ENCODE peak calls at places on chromosomes 6 and 20, in five cellular contexts. One of them, this sample, is unnamed.

GRCh38 chr20:51511861-51512619 is 30.5 kb downstream of the NFATC2 start:
- DNase-seq in HCT116: no peak
- DNase-seq in neural progenitor cell: no peak
- DNase-seq in GM23248: no peak
- DNase-seq in PC-3: no peak
- DNase-seq in this sample: no peak

GRCh38 chr6:43838276-43839036 is 68.4 kb downstream of the VEGFA start:
- DNase-seq in HCT116: peak; percentile 22
- DNase-seq in neural progenitor cell: peak; percentile 69
- DNase-seq in GM23248: peak; percentile 89
- DNase-seq in PC-3: peak; percentile 45
- DNase-seq in this sample: peak; percentile 62

GRCh38 chr6:107237992-107238660 is 122.8 kb upstream of the BEND3 start:
- DNase-seq in HCT116: no peak
- DNase-seq in neural progenitor cell: no peak
- DNase-seq in GM23248: peak; percentile 30
- DNase-seq in PC-3: peak; percentile 19
- DNase-seq in this sample: no peak

GRCh38 chr6:137016366-137016765 is 28.4 kb downstream of the IL20RA start:
- DNase-seq in HCT116: no peak
- DNase-seq in neural progenitor cell: no peak
- DNase-seq in GM23248: no peak
- DNase-seq in PC-3: no peak
- DNase-seq in this sample: no peak

GRCh38 chr6:82205793-82206425 is 41.6 kb downstream of the IBTK start:
- DNase-seq in HCT116: no peak
- DNase-seq in neural progenitor cell: peak; percentile 22
- DNase-seq in GM23248: no peak
- DNase-seq in PC-3: no peak
- DNase-seq in this sample: peak; percentile 38

GRCh38 chr20:38302721-38303120 is 1.2 kb upstream of the BPI start:
- DNase-seq in HCT116: no peak
- DNase-seq in neural progenitor cell: peak; percentile 60
- DNase-seq in GM23248: no peak
- DNase-seq in PC-3: no peak
- DNase-seq in this sample: peak; percentile 83

GRCh38 chr6:98957440-98957839 is 9.7 kb upstream of the FBXL4 start:
- DNase-seq in HCT116: peak; percentile 33
- DNase-seq in neural progenitor cell: no peak
- DNase-seq in GM23248: peak; percentile 8
- DNase-seq in PC-3: peak; percentile 73
- DNase-seq in this sample: no peak

GRCh38 chr6:29509239-29509638 is 21.5 kb upstream of the MAS1L start:
- DNase-seq in HCT116: no peak
- DNase-seq in neural progenitor cell: no peak
- DNase-seq in GM23248: no peak
- DNase-seq in PC-3: no peak
- DNase-seq in this sample: no peak

GRCh38 chr20:36352843-36353553 is 46.9 kb downstream of the DLGAP4 start:
- DNase-seq in HCT116: no peak
- DNase-seq in neural progenitor cell: peak; percentile 24
- DNase-seq in GM23248: no peak
- DNase-seq in PC-3: no peak
- DNase-seq in this sample: no peak

GRCh38 chr20:53202781-53203180 is 230.6 kb downstream of the TSHZ2 start:
- DNase-seq in HCT116: no peak
- DNase-seq in neural progenitor cell: no peak
- DNase-seq in GM23248: peak; percentile 83
- DNase-seq in PC-3: peak; percentile 33
- DNase-seq in this sample: no peak

GRCh38 chr6:11343963-11344714 is 111.7 kb upstream of the NEDD9 start:
- DNase-seq in HCT116: peak; percentile 40
- DNase-seq in neural progenitor cell: no peak
- DNase-seq in GM23248: no peak
- DNase-seq in PC-3: peak; percentile 94
- DNase-seq in this sample: no peak

GRCh38 chr6:47391675-47392074 is 82.0 kb upstream of the TNFRSF21 start:
- DNase-seq in HCT116: no peak
- DNase-seq in neural progenitor cell: no peak
- DNase-seq in GM23248: no peak
- DNase-seq in PC-3: no peak
- DNase-seq in this sample: no peak

GRCh38 chr6:105036371-105036770 is 79.5 kb downstream of the LIN28B start:
- DNase-seq in HCT116: no peak
- DNase-seq in neural progenitor cell: peak; percentile 79
- DNase-seq in GM23248: no peak
- DNase-seq in PC-3: no peak
- DNase-seq in this sample: no peak

GRCh38 chr6:139364302-139364981 is 10.0 kb downstream of the CITED2 start:
- DNase-seq in HCT116: no peak
- DNase-seq in neural progenitor cell: peak; percentile 63
- DNase-seq in GM23248: peak; percentile 63
- DNase-seq in PC-3: peak; percentile 64
- DNase-seq in this sample: peak; percentile 45

GRCh38 chr6:33082702-33083101 is 6.9 kb downstream of the HLA-DPB1 start:
- DNase-seq in HCT116: peak; percentile 24
- DNase-seq in neural progenitor cell: peak; percentile 81
- DNase-seq in GM23248: peak; percentile 67
- DNase-seq in PC-3: peak; percentile 12
- DNase-seq in this sample: peak; percentile 27

GRCh38 chr6:155481215-155481614 is 25.6 kb upstream of the NOX3 start:
- DNase-seq in HCT116: no peak
- DNase-seq in neural progenitor cell: no peak
- DNase-seq in GM23248: peak; percentile 71
- DNase-seq in PC-3: no peak
- DNase-seq in this sample: no peak

GRCh38 chr20:57698191-57698866 is 11.5 kb downstream of the PMEPA1 start:
- DNase-seq in HCT116: peak; percentile 94
- DNase-seq in neural progenitor cell: no peak
- DNase-seq in GM23248: peak; percentile 98
- DNase-seq in PC-3: peak; percentile 100
- DNase-seq in this sample: peak; percentile 57

GRCh38 chr6:35401514-35401913 is 50.6 kb upstream of the FANCE start:
- DNase-seq in HCT116: no peak
- DNase-seq in neural progenitor cell: no peak
- DNase-seq in GM23248: no peak
- DNase-seq in PC-3: peak; percentile 94
- DNase-seq in this sample: no peak

GRCh38 chr6:124064317-124065113 is 260.9 kb downstream of the NKAIN2 start:
- DNase-seq in HCT116: no peak
- DNase-seq in neural progenitor cell: no peak
- DNase-seq in GM23248: no peak
- DNase-seq in PC-3: no peak
- DNase-seq in this sample: no peak

GRCh38 chr6:87093651-87094050 is 1.3 kb downstream of the CGA start:
- DNase-seq in HCT116: no peak
- DNase-seq in neural progenitor cell: no peak
- DNase-seq in GM23248: peak; percentile 52
- DNase-seq in PC-3: no peak
- DNase-seq in this sample: no peak

GRCh38 chr6:66662196-66662595 is 955.2 kb upstream of the EYS start:
- DNase-seq in HCT116: no peak
- DNase-seq in neural progenitor cell: peak; percentile 17
- DNase-seq in GM23248: peak; percentile 2
- DNase-seq in PC-3: peak; percentile 52
- DNase-seq in this sample: peak; percentile 33

GRCh38 chr6:35751594-35751993 is 14.8 kb downstream of the ARMC12 start:
- DNase-seq in HCT116: no peak
- DNase-seq in neural progenitor cell: no peak
- DNase-seq in GM23248: no peak
- DNase-seq in PC-3: no peak
- DNase-seq in this sample: no peak

GRCh38 chr6:110484321-110484720 is 7.9 kb upstream of the SLC22A16 start:
- DNase-seq in HCT116: no peak
- DNase-seq in neural progenitor cell: no peak
- DNase-seq in GM23248: no peak
- DNase-seq in PC-3: peak; percentile 84
- DNase-seq in this sample: no peak

GRCh38 chr6:105838156-105838555 is 248.0 kb upstream of the PRDM1 start:
- DNase-seq in HCT116: no peak
- DNase-seq in neural progenitor cell: no peak
- DNase-seq in GM23248: peak; percentile 38
- DNase-seq in PC-3: no peak
- DNase-seq in this sample: no peak

GRCh38 chr6:135094403-135094821 is 39.8 kb upstream of the HBS1L start:
- DNase-seq in HCT116: no peak
- DNase-seq in neural progenitor cell: no peak
- DNase-seq in GM23248: peak; percentile 22
- DNase-seq in PC-3: peak; percentile 53
- DNase-seq in this sample: no peak
- TF ChIP-seq EZH2phosphoT487 in HCT116: no peak
- TF ChIP-seq EZH2phosphoT487 in neural progenitor cell: no peak
- TF ChIP-seq EZH2phosphoT487 in GM23248: no peak
- TF ChIP-seq EZH2phosphoT487 in PC-3: no peak
- TF ChIP-seq EZH2phosphoT487 in this sample: no peak

DNA sequence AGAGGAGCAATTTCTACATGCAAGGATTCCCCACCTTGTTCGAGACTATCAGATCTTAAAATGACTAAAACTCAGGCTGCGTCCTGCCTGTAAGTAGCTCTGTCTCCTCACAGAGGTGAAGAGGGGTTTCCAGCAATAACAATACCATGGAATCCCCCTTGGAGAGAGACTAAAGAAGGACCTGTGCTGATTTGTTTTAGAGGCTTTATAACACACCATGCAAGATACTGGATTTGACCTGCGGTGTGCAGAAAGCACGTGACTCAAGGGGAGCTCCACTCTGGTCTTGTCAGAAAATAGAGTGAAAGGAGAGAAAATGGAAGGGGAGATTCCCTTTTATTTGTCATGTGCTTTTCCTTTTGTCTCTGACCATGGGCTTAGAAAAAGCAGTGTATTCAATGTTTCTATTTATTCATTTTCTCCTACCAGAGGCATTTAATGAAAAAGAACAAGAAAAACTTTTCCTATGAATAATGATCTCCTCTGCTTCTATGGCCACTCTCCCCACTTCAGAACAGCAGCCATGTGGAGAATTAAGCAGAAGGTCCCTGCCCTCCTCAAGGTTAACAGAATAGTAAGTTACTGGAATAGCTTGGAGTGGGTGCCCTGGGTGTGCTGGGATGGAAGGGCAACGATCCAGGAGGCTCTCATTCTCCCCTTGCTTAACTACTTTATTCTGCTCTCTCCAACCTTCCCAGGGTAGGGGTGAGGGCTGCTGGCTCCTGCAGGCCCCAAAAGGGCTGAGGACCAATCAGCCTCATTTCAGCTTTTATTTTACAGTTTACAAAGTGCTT is 19.2 kb upstream of the MRPS10 start:
- DNase-seq in HCT116: no peak
- DNase-seq in neural progenitor cell: no peak
- DNase-seq in GM23248: no peak
- DNase-seq in PC-3: no peak
- DNase-seq in this sample: no peak
- TF ChIP-seq EZH2phosphoT487 in HCT116: no peak
- TF ChIP-seq EZH2phosphoT487 in neural progenitor cell: no peak
- TF ChIP-seq EZH2phosphoT487 in GM23248: no peak
- TF ChIP-seq EZH2phosphoT487 in PC-3: no peak
- TF ChIP-seq EZH2phosphoT487 in this sample: no peak

DNA sequence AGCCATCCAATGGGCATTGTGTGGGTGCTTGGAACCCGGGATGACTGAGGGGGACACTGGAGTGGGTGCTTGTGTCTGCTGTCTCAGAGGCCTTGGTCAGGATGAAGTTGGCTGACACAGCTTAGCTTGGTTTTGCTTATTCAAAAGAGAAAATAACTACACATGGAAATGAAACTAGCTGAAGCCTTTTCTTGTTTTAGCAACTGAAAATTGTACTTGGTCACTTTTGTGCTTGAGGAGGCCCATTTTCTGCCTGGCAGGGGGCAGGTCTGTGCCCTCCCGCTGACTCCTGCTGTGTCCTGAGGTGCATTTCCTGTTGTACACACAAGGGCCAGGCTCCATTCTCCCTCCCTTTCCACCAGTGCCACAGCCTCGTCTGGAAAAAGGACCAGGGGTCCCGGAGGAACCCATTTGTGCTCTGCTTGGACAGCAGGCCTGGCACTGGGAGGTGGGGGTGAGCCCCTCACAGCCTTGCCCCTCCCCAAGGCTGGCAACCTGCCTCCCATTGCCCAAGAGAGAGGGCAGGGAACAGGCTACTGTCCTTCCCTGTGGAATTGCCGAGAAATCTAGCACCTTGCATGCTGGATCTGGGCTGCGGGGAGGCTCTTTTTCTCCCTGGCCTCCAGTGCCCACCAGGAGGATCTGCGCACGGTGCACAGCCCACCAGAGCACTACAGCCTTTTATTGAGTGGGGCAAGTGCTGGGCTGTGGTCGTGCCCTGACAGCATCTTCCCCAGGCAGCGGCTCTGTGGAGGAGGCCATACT is 49.4 kb downstream of the PYGB start:
- DNase-seq in HCT116: no peak
- DNase-seq in neural progenitor cell: no peak
- DNase-seq in GM23248: no peak
- DNase-seq in PC-3: no peak
- DNase-seq in this sample: no peak
- TF ChIP-seq EZH2phosphoT487 in HCT116: no peak
- TF ChIP-seq EZH2phosphoT487 in neural progenitor cell: no peak
- TF ChIP-seq EZH2phosphoT487 in GM23248: no peak
- TF ChIP-seq EZH2phosphoT487 in PC-3: no peak
- TF ChIP-seq EZH2phosphoT487 in this sample: no peak

GRCh38 chr20:15916623-15917022 is 656.6 kb downstream of the KIF16B start:
- DNase-seq in HCT116: no peak
- DNase-seq in neural progenitor cell: no peak
- DNase-seq in GM23248: no peak
- DNase-seq in PC-3: peak; percentile 69
- DNase-seq in this sample: no peak
- TF ChIP-seq EZH2phosphoT487 in HCT116: no peak
- TF ChIP-seq EZH2phosphoT487 in neural progenitor cell: no peak
- TF ChIP-seq EZH2phosphoT487 in GM23248: no peak
- TF ChIP-seq EZH2phosphoT487 in PC-3: no peak
- TF ChIP-seq EZH2phosphoT487 in this sample: no peak

GRCh38 chr20:63686492-63687321 is 9.7 kb upstream of the TNFRSF6B start:
- DNase-seq in HCT116: peak; percentile 57
- DNase-seq in neural progenitor cell: peak; percentile 31
- DNase-seq in GM23248: peak; percentile 94
- DNase-seq in PC-3: peak; percentile 38
- DNase-seq in this sample: no peak
- TF ChIP-seq EZH2phosphoT487 in HCT116: no peak
- TF ChIP-seq EZH2phosphoT487 in neural progenitor cell: no peak
- TF ChIP-seq EZH2phosphoT487 in GM23248: no peak
- TF ChIP-seq EZH2phosphoT487 in PC-3: no peak
- TF ChIP-seq EZH2phosphoT487 in this sample: no peak